ENCODE peak calls at places on chromosomes 6 and 20, in nine cellular contexts. One of them, this sample, is unnamed.

GRCh38 chr6:46220351-46221220 is 49.8 kb upstream of the ENPP5 start:
- DNase-seq in endothelial cell of umbilical vein: no peak
- DNase-seq in body of pancreas: no peak
- DNase-seq in K562: no peak
- DNase-seq in heart left ventricle: no peak
- DNase-seq in A549: no peak
- DNase-seq in lower leg skin: no peak
- DNase-seq in right lobe of liver: no peak
- DNase-seq in sigmoid colon: no peak
- DNase-seq in this sample: no peak

GRCh38 chr6:44951253-44951656 is 376.9 kb upstream of the RUNX2 start:
- DNase-seq in endothelial cell of umbilical vein: no peak
- DNase-seq in body of pancreas: no peak
- DNase-seq in K562: no peak
- DNase-seq in heart left ventricle: no peak
- DNase-seq in A549: no peak
- DNase-seq in lower leg skin: no peak
- DNase-seq in right lobe of liver: no peak
- DNase-seq in sigmoid colon: no peak
- DNase-seq in this sample: no peak

GRCh38 chr6:21733311-21733710 is 139.8 kb downstream of the SOX4 start:
- DNase-seq in endothelial cell of umbilical vein: no peak
- DNase-seq in body of pancreas: no peak
- DNase-seq in K562: no peak
- DNase-seq in heart left ventricle: no peak
- DNase-seq in A549: no peak
- DNase-seq in lower leg skin: no peak
- DNase-seq in right lobe of liver: no peak
- DNase-seq in sigmoid colon: no peak
- DNase-seq in this sample: no peak

GRCh38 chr6:64415936-64416335 is 780.3 kb downstream of the PHF3 start:
- DNase-seq in endothelial cell of umbilical vein: no peak
- DNase-seq in body of pancreas: no peak
- DNase-seq in K562: no peak
- DNase-seq in heart left ventricle: no peak
- DNase-seq in A549: no peak
- DNase-seq in lower leg skin: no peak
- DNase-seq in right lobe of liver: no peak
- DNase-seq in sigmoid colon: no peak
- DNase-seq in this sample: no peak

GRCh38 chr20:37283530-37284195 is 5.8 kb upstream of the MANBAL start:
- DNase-seq in endothelial cell of umbilical vein: no peak
- DNase-seq in body of pancreas: no peak
- DNase-seq in K562: no peak
- DNase-seq in heart left ventricle: no peak
- DNase-seq in A549: no peak
- DNase-seq in lower leg skin: no peak
- DNase-seq in right lobe of liver: no peak
- DNase-seq in sigmoid colon: no peak
- DNase-seq in this sample: no peak

GRCh38 chr6:7787731-7788130 is 61.8 kb downstream of the BMP6 start:
- DNase-seq in endothelial cell of umbilical vein: no peak
- DNase-seq in body of pancreas: no peak
- DNase-seq in K562: no peak
- DNase-seq in heart left ventricle: no peak
- DNase-seq in A549: no peak
- DNase-seq in lower leg skin: no peak
- DNase-seq in right lobe of liver: no peak
- DNase-seq in sigmoid colon: no peak
- DNase-seq in this sample: no peak

GRCh38 chr20:19274412-19275015 is 62.1 kb downstream of the SLC24A3 start:
- DNase-seq in endothelial cell of umbilical vein: no peak
- DNase-seq in body of pancreas: no peak
- DNase-seq in K562: no peak
- DNase-seq in heart left ventricle: peak; percentile 76
- DNase-seq in A549: no peak
- DNase-seq in lower leg skin: peak; percentile 77
- DNase-seq in right lobe of liver: no peak
- DNase-seq in sigmoid colon: no peak
- DNase-seq in this sample: no peak

GRCh38 chr20:36825374-36826104 is 50.4 kb upstream of the TLDC2 start:
- DNase-seq in endothelial cell of umbilical vein: no peak
- DNase-seq in body of pancreas: no peak
- DNase-seq in K562: no peak
- DNase-seq in heart left ventricle: no peak
- DNase-seq in A549: no peak
- DNase-seq in lower leg skin: no peak
- DNase-seq in right lobe of liver: no peak
- DNase-seq in sigmoid colon: no peak
- DNase-seq in this sample: no peak

GRCh38 chr6:15266423-15266996 is 20.6 kb downstream of the JARID2 start:
- DNase-seq in endothelial cell of umbilical vein: peak; percentile 53
- DNase-seq in body of pancreas: no peak
- DNase-seq in K562: peak; percentile 51
- DNase-seq in heart left ventricle: peak; percentile 62
- DNase-seq in A549: no peak
- DNase-seq in lower leg skin: no peak
- DNase-seq in right lobe of liver: no peak
- DNase-seq in sigmoid colon: no peak
- DNase-seq in this sample: no peak

GRCh38 chr6:86355271-86355670 is 582.1 kb upstream of the HTR1E start:
- DNase-seq in endothelial cell of umbilical vein: no peak
- DNase-seq in body of pancreas: no peak
- DNase-seq in K562: no peak
- DNase-seq in heart left ventricle: no peak
- DNase-seq in A549: no peak
- DNase-seq in lower leg skin: no peak
- DNase-seq in right lobe of liver: no peak
- DNase-seq in sigmoid colon: no peak
- DNase-seq in this sample: no peak

GRCh38 chr6:91782789-91783188 is 1195.9 kb upstream of the MAP3K7 start:
- DNase-seq in endothelial cell of umbilical vein: no peak
- DNase-seq in body of pancreas: no peak
- DNase-seq in K562: no peak
- DNase-seq in heart left ventricle: no peak
- DNase-seq in A549: no peak
- DNase-seq in lower leg skin: no peak
- DNase-seq in right lobe of liver: no peak
- DNase-seq in sigmoid colon: no peak
- DNase-seq in this sample: no peak

GRCh38 chr6:6993503-6994237 is 114.1 kb upstream of the RREB1 start:
- DNase-seq in endothelial cell of umbilical vein: no peak
- DNase-seq in body of pancreas: no peak
- DNase-seq in K562: no peak
- DNase-seq in heart left ventricle: no peak
- DNase-seq in A549: no peak
- DNase-seq in lower leg skin: no peak
- DNase-seq in right lobe of liver: no peak
- DNase-seq in sigmoid colon: no peak
- DNase-seq in this sample: no peak

GRCh38 chr20:28562510-28562898 is 2695.0 kb upstream of the DEFB115 start:
- DNase-seq in endothelial cell of umbilical vein: no peak
- DNase-seq in body of pancreas: no peak
- DNase-seq in K562: peak; percentile 6
- DNase-seq in heart left ventricle: no peak
- DNase-seq in A549: peak; percentile 64
- DNase-seq in lower leg skin: no peak
- DNase-seq in right lobe of liver: no peak
- DNase-seq in sigmoid colon: no peak
- DNase-seq in this sample: no peak

GRCh38 chr20:56469077-56469449 is 636 bp downstream of the RTF2 start:
- DNase-seq in endothelial cell of umbilical vein: no peak
- DNase-seq in body of pancreas: no peak
- DNase-seq in K562: no peak
- DNase-seq in heart left ventricle: no peak
- DNase-seq in A549: no peak
- DNase-seq in lower leg skin: no peak
- DNase-seq in right lobe of liver: no peak
- DNase-seq in sigmoid colon: no peak
- DNase-seq in this sample: no peak

GRCh38 chr20:14441201-14441600 is 103.8 kb upstream of the FLRT3 start:
- DNase-seq in endothelial cell of umbilical vein: no peak
- DNase-seq in body of pancreas: no peak
- DNase-seq in K562: no peak
- DNase-seq in heart left ventricle: no peak
- DNase-seq in A549: no peak
- DNase-seq in lower leg skin: no peak
- DNase-seq in right lobe of liver: no peak
- DNase-seq in sigmoid colon: no peak
- DNase-seq in this sample: no peak

GRCh38 chr20:6178537-6178936 is 55.7 kb upstream of the FERMT1 start:
- DNase-seq in endothelial cell of umbilical vein: peak; percentile 67
- DNase-seq in body of pancreas: no peak
- DNase-seq in K562: no peak
- DNase-seq in heart left ventricle: no peak
- DNase-seq in A549: no peak
- DNase-seq in lower leg skin: no peak
- DNase-seq in right lobe of liver: no peak
- DNase-seq in sigmoid colon: no peak
- DNase-seq in this sample: no peak

GRCh38 chr6:113586413-113586812 is 270.7 kb upstream of the MARCKS start:
- DNase-seq in endothelial cell of umbilical vein: no peak
- DNase-seq in body of pancreas: no peak
- DNase-seq in K562: no peak
- DNase-seq in heart left ventricle: no peak
- DNase-seq in A549: no peak
- DNase-seq in lower leg skin: no peak
- DNase-seq in right lobe of liver: no peak
- DNase-seq in sigmoid colon: no peak
- DNase-seq in this sample: no peak

DNA sequence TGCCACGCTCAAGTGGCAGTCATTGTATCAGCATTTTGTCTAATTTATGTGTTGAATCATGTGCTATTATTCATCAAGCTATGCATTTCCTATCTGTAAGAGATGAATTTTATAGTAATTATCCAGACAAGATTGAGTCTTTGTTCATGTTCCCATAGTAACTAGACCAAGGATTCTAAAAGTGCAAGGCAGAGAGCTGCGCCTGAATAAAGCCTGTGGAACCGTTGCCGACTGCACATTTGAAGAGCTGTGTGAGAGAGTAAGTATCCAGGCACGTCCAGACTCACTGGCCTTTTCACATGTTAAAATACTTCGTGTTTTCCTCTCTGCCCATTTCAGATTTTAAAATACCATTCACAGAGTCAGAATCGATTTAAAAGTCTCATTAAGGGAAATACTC is 83.7 kb upstream of the FOXO3 start:
- DNase-seq in endothelial cell of umbilical vein: no peak
- DNase-seq in body of pancreas: no peak
- DNase-seq in K562: no peak
- DNase-seq in heart left ventricle: no peak
- DNase-seq in A549: no peak
- DNase-seq in lower leg skin: no peak
- DNase-seq in right lobe of liver: no peak
- DNase-seq in sigmoid colon: no peak
- DNase-seq in this sample: no peak
- TF ChIP-seq POLR2A in endothelial cell of umbilical vein: no peak
- TF ChIP-seq POLR2A in body of pancreas: no peak
- TF ChIP-seq POLR2A in K562: no peak
- TF ChIP-seq POLR2A in heart left ventricle: no peak
- TF ChIP-seq POLR2A in A549: no peak
- TF ChIP-seq POLR2A in lower leg skin: no peak
- TF ChIP-seq POLR2A in right lobe of liver: no peak
- TF ChIP-seq POLR2A in sigmoid colon: no peak
- TF ChIP-seq POLR2A in this sample: no peak

GRCh38 chr6:39228992-39229767 is at the start of gene KCNK5:
- DNase-seq in endothelial cell of umbilical vein: peak; percentile 17
- DNase-seq in body of pancreas: peak; percentile 86
- DNase-seq in K562: peak; percentile 98
- DNase-seq in heart left ventricle: peak; percentile 75
- DNase-seq in A549: peak; percentile 73
- DNase-seq in lower leg skin: peak; percentile 87
- DNase-seq in right lobe of liver: peak; percentile 96
- DNase-seq in sigmoid colon: peak; percentile 73
- DNase-seq in this sample: no peak
- TF ChIP-seq POLR2A in endothelial cell of umbilical vein: no peak
- TF ChIP-seq POLR2A in body of pancreas: peak; percentile 69
- TF ChIP-seq POLR2A in K562: peak; percentile 96
- TF ChIP-seq POLR2A in heart left ventricle: no peak
- TF ChIP-seq POLR2A in A549: peak; percentile 44
- TF ChIP-seq POLR2A in lower leg skin: no peak
- TF ChIP-seq POLR2A in right lobe of liver: peak; percentile 85
- TF ChIP-seq POLR2A in sigmoid colon: peak; percentile 47
- TF ChIP-seq POLR2A in this sample: no peak

DNA sequence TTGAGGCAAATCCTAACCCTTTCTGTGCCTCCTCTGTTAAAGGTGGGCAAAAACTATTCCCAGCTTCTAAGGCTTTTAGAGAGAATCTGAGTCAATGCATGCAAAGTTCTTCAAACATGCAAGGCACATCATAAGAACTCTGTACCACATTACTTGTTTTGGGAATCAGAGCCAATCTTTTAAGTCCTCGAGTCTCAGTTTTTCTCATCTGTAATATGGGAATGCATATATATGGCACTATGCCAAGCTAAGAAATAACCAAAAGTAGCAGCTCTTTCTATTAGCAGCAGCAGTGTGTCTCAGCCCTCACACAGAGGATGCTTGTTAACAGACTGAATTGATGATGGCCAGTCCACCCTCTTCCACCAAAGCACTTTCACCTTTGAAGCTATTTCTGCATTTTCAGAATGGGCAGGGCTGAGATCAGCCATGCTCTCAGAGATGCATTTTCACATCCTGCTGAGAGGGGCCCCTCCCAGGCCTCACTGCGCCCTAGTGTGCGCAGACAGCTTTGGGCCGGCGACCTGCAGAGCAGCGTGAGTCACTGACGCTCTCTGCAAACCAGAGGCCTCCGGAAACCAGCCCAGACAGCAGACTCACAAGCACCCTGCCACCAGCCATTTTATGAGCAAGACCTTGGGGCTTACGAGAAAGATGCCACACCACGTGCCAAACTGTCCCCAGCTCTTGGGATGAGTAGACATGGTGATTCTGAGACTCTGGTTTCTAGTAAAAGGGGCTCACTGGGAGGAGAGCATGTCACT is 138.0 kb downstream of the NFATC2 start:
- DNase-seq in endothelial cell of umbilical vein: no peak
- DNase-seq in body of pancreas: no peak
- DNase-seq in K562: no peak
- DNase-seq in heart left ventricle: no peak
- DNase-seq in A549: no peak
- DNase-seq in lower leg skin: no peak
- DNase-seq in right lobe of liver: no peak
- DNase-seq in sigmoid colon: no peak
- DNase-seq in this sample: peak; percentile 89
- TF ChIP-seq POLR2A in endothelial cell of umbilical vein: no peak
- TF ChIP-seq POLR2A in body of pancreas: no peak
- TF ChIP-seq POLR2A in K562: no peak
- TF ChIP-seq POLR2A in heart left ventricle: no peak
- TF ChIP-seq POLR2A in A549: no peak
- TF ChIP-seq POLR2A in lower leg skin: no peak
- TF ChIP-seq POLR2A in right lobe of liver: no peak
- TF ChIP-seq POLR2A in sigmoid colon: no peak
- TF ChIP-seq POLR2A in this sample: no peak

GRCh38 chr6:37554480-37554819 is 54.8 kb upstream of the CCDC167 start:
- DNase-seq in endothelial cell of umbilical vein: no peak
- DNase-seq in body of pancreas: no peak
- DNase-seq in K562: no peak
- DNase-seq in heart left ventricle: no peak
- DNase-seq in A549: no peak
- DNase-seq in lower leg skin: no peak
- DNase-seq in right lobe of liver: no peak
- DNase-seq in sigmoid colon: no peak
- DNase-seq in this sample: peak; percentile 50
- TF ChIP-seq POLR2A in endothelial cell of umbilical vein: no peak
- TF ChIP-seq POLR2A in body of pancreas: no peak
- TF ChIP-seq POLR2A in K562: no peak
- TF ChIP-seq POLR2A in heart left ventricle: no peak
- TF ChIP-seq POLR2A in A549: no peak
- TF ChIP-seq POLR2A in lower leg skin: no peak
- TF ChIP-seq POLR2A in right lobe of liver: no peak
- TF ChIP-seq POLR2A in sigmoid colon: no peak
- TF ChIP-seq POLR2A in this sample: no peak

This sample was measured in H54.